ENCODE peak calls at places on chromosomes 13 and 19, in six cellular contexts. J is CD4-positive, alpha-beta T cell; R is heart left ventricle; Y is tibial nerve; A is ovary; K is H9. L is an unnamed sample.

GRCh38 chr13:106156468-106156867 is 379.0 kb downstream of the EFNB2 start:
- DNase-seq in R (no peak), Y (no peak), J (no peak), K (no peak), A (no peak), L (no peak)

GRCh38 chr19:14467816-14468215 is 7.3 kb downstream of the PTGER1 start:
- DNase-seq in R (no peak), K (no peak), A (no peak), Y (no peak), J (no peak), L (no peak)

GRCh38 chr13:97474581-97474980 is 40.6 kb downstream of the RAP2A start:
- DNase-seq in A (no peak), Y (no peak), J (no peak), K (no peak), R (no peak), L (no peak)

GRCh38 chr19:12995596-12996541 is 594 bp downstream of the NFIX start:
- DNase-seq in R (peak), Y (no peak), K (no peak), A (peak), J (no peak), L (no peak)

GRCh38 chr13:73720216-73720840 is 413.9 kb downstream of the KLF12 start:
- DNase-seq in K (no peak), R (no peak), A (no peak), J (no peak), Y (no peak), L (no peak)

GRCh38 chr19:27752530-27753184 is 1460.3 kb downstream of the UQCRFS1 start:
- DNase-seq in Y (no peak), K (no peak), R (no peak), J (no peak), A (no peak), L (no peak)

GRCh38 chr19:14135355-14135754 is 1.0 kb downstream of the ASF1B start:
- DNase-seq in R (no peak), K (no peak), J (no peak), Y (no peak), A (no peak), L (no peak)

GRCh38 chr13:36918246-36919060 is 1.6 kb downstream of the SMAD9 start:
- DNase-seq in K (no peak), A (no peak), J (no peak), R (no peak), Y (no peak), L (no peak)

GRCh38 chr13:44932171-44932849 is 57.0 kb downstream of the NUFIP1 start:
- DNase-seq in A (no peak), K (no peak), R (no peak), Y (no peak), J (no peak), L (no peak)

GRCh38 chr13:30720470-30720869 is 14.9 kb upstream of the ALOX5AP start:
- DNase-seq in A (no peak), J (no peak), Y (no peak), K (no peak), R (no peak), L (no peak)

GRCh38 chr19:48713041-48713863 is 6.3 kb downstream of the MAMSTR start:
- DNase-seq in K (peak), A (no peak), J (no peak), R (no peak), Y (no peak), L (no peak)
- TF ChIP-seq CTCF in K (peak), A (no peak), J (no peak), R (no peak), Y (no peak), L (no peak)

DNA sequence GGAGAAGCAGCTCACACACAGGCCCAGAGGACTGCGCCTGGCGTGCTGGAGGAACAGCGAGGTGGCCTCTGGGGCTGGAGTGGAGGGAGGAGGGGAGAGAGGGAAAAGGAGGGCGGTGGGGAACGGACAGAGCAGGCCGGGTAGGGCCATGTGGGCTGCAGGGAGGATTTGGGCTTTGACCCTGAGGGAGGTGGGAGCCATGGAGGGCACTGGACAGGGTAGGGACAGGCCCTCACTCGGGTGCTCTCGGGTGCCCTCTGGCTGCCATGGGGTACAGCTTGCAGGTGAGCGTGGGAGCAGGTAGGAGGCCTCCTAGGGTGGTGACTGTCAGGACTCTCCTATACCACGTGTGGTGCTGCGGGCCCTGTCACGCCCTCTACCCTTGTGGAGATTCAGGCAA is 22.8 kb downstream of the PLIN4 start:
- DNase-seq in A (no peak), Y (no peak), R (no peak), J (no peak), K (peak), L (no peak)
- TF ChIP-seq CTCF in A (no peak), Y (no peak), R (no peak), J (no peak), K (peak), L (peak)

GRCh38 chr19:52335768-52336116 is 301 bp upstream of the ZNF610 start:
- DNase-seq in Y (no peak), K (no peak), A (no peak), R (no peak), J (no peak), L (no peak)
- TF ChIP-seq CTCF in Y (no peak), K (no peak), A (no peak), R (no peak), J (no peak), L (no peak)

DNA sequence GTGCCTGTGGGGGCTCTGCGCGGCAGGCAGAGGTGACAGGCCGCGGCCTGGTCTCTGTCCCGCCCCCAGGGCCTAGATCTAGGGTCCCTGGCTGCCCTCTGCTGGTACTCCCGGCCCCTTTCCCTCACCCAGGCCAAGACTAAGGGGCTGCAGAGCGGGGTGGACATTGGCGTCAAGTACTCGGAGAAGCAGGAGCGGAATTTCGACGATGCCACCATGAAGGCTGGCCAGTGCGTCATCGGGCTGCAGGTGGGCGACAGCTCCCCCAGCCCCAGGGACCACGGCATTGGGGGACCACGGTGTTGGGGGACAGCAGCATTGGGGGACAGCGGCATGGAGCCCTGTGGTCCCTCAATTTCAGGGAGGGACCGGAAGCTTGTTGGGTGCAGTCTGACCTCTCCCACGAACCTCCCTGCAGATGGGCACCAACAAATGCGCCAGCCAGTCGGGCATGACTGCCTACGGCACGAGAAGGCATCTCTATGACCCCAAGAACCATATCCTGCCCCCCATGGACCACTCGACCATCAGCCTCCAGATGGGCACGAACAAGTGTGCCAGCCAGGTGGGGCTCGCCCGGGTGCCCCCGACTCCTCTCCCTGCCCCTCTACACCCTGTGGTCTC is 3.8 kb upstream of the ABCA7 start:
- DNase-seq in J (no peak), Y (no peak), A (no peak), R (peak), K (no peak), L (no peak)
- TF ChIP-seq CTCF in J (no peak), Y (no peak), A (no peak), R (no peak), K (peak), L (no peak)

GRCh38 chr13:98810746-98811145 is 58.3 kb upstream of the SLC15A1 start:
- DNase-seq in R (no peak), A (no peak), K (no peak), J (no peak), Y (no peak), L (no peak)
- TF ChIP-seq CTCF in R (no peak), A (no peak), K (no peak), J (no peak), Y (no peak), L (no peak)

DNA sequence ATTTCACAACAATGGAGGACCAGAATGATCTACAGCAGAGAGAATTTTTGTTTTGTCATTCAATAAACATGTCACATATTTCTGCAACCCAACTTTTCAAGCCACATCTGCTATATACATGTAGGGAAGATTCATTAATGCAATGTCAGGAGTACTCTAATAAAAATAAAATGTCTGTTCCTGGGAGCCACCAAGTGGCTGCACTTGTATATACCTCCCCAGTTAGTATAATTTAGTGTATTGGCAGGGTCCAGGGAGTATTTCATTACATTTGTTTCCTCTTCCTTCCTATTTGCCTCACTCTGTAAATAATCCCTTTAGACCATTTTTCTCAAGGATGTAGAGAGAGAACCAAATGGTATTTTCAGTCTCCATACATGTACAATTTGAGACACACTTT is 1169.0 kb downstream of the DIAPH3 start:
- DNase-seq in Y (no peak), R (no peak), J (no peak), A (no peak), K (no peak), L (no peak)
- TF ChIP-seq CTCF in Y (no peak), R (peak), J (no peak), A (no peak), K (peak), L (no peak)

DNA sequence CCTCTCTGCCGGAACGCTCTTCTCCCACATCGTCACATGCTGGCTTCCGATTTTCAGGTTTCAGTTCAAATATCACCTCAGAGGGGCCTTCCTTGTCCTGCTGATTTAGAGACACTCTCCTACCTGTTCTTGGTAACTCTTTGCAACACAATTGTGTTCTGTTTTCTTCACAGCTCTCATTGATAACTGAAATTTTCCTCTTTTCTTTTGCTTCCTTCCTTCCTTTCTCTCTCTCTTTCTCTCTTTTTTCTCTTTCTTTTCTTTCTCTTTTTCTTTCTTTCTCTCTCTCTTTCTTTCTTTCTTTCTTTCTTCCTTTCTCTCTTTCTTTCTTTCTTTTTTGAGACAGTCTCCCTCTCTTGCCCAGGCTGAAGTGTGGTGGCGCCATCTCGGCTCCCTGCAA is 12.0 kb upstream of the LRRC4B start:
- DNase-seq in K (no peak), J (no peak), A (no peak), Y (no peak), R (no peak), L (no peak)
- TF ChIP-seq CTCF in K (no peak), J (no peak), A (no peak), Y (no peak), R (no peak), L (no peak)

GRCh38 chr13:109747524-109747923 is 38.9 kb downstream of the IRS2 start:
- DNase-seq in K (no peak), J (no peak), R (no peak), Y (no peak), A (no peak), L (no peak)
- TF ChIP-seq CTCF in K (peak), J (no peak), R (no peak), Y (no peak), A (no peak), L (no peak)

GRCh38 chr13:102726430-102726829 is 31.6 kb upstream of the METTL21C start:
- DNase-seq in R (no peak), K (no peak), A (no peak), Y (no peak), J (no peak), L (no peak)
- TF ChIP-seq CTCF in R (no peak), K (no peak), A (no peak), Y (no peak), J (no peak), L (no peak)

DNA sequence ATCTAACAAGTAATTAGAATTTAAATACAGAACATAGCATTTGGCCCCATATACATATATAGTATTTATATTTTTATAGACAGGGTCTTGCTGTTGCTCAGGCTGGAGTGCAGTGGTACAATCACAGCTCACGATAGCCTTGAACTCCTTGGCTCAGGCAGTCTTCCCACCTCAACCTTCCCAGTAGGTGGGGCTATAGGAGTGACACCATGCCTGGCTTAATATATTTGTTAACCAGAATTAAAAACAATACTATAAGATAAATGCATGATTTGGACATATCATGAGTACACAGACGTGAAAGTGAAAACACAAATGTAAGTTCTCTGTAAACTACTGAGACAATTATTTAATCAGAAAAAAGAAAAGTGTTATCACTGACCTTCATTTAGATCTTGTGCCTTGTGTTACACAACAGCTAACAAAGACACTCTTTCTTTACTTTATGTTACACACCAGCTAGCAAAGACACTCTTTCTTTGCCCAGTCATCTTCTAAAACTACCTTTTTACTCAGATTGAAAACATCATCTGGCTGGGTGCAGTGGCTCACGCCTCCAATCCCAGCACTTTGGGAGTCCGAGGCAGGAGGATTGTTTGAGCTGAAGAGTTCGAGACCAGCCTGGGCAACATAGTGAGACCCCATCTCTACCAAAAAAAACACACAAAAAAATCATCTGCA is 22.6 kb downstream of the CARS2 start:
- DNase-seq in A (no peak), Y (no peak), K (no peak), R (no peak), J (no peak), L (no peak)
- TF ChIP-seq CTCF in A (no peak), Y (no peak), K (peak), R (peak), J (peak), L (no peak)